ENCODE peak calls at places on chromosomes 16 and 17, in four cellular contexts. N is thoracic aorta, C is stomach, T is AG09309. W is an unnamed sample.

GRCh38 chr16:73350707-73351452 is 303.0 kb upstream of the ZFHX3 start:
- DNase-seq in N (no peak), T (no peak), C (no peak), W (no peak)

GRCh38 chr16:89395150-89396142 is 94.9 kb downstream of the ANKRD11 start:
- DNase-seq in N (peak; percentile 83), C (peak; percentile 92), T (peak; percentile 95), W (peak; percentile 95)

GRCh38 chr17:79675413-79675725 is 55.4 kb upstream of the ENPP7 start:
- DNase-seq in C (no peak), N (no peak), T (no peak), W (no peak)

GRCh38 chr17:76491271-76492184 is 9.7 kb downstream of the RHBDF2 start:
- DNase-seq in C (no peak), T (no peak), N (no peak), W (no peak)

GRCh38 chr16:87931504-87931903 is 4.8 kb downstream of the CA5A start:
- DNase-seq in T (no peak), N (no peak), C (no peak), W (no peak)

GRCh38 chr17:42252528-42253172 is 23.5 kb downstream of the STAT5B start:
- DNase-seq in N (no peak), T (no peak), C (no peak), W (no peak)

GRCh38 chr17:12107905-12108304 is 87.2 kb downstream of the MAP2K4 start:
- DNase-seq in C (no peak), T (no peak), N (no peak), W (no peak)

GRCh38 chr17:56290486-56291118 is 137.3 kb downstream of the ANKFN1 start:
- DNase-seq in C (no peak), T (no peak), N (no peak), W (no peak)

GRCh38 chr17:53950207-53950857 is 127.6 kb downstream of the KIF2B start:
- DNase-seq in T (no peak), C (no peak), N (no peak), W (no peak)

GRCh38 chr17:50621562-50621961 is 13.1 kb upstream of the ABCC3 start:
- DNase-seq in C (no peak), N (no peak), T (no peak), W (peak; percentile 25)

GRCh38 chr17:72432143-72432604 is 311.4 kb downstream of the SOX9 start:
- DNase-seq in N (no peak), T (no peak), C (no peak), W (no peak)

GRCh38 chr16:86029131-86029741 is 130.3 kb downstream of the IRF8 start:
- DNase-seq in C (peak; percentile 49), T (no peak), N (no peak), W (no peak)

GRCh38 chr16:72825912-72826621 is 221.9 kb downstream of the ZFHX3 start:
- DNase-seq in C (no peak), N (no peak), T (no peak), W (no peak)

GRCh38 chr16:80932725-80933124 is 74.0 kb downstream of the CMC2 start:
- DNase-seq in T (peak; percentile 79), N (peak; percentile 44), C (peak; percentile 28), W (peak; percentile 72)

GRCh38 chr17:49845210-49845782 is 2.6 kb downstream of the TAC4 start:
- DNase-seq in T (no peak), N (peak; percentile 22), C (no peak), W (no peak)

GRCh38 chr17:48238933-48239602 is 131.5 kb downstream of the SNX11 start:
- DNase-seq in C (no peak), N (no peak), T (no peak), W (no peak)

GRCh38 chr17:38727661-38728220 is 2.4 kb upstream of the CISD3 start:
- DNase-seq in C (no peak), N (no peak), T (no peak), W (no peak)

GRCh38 chr17:35872581-35872980 is 3.9 kb upstream of the HEATR9 start:
- DNase-seq in T (no peak), C (no peak), N (no peak), W (no peak)

GRCh38 chr17:151886-152859 is 14.8 kb downstream of the SCGB1C2 start:
- DNase-seq in C (no peak), T (no peak), N (no peak), W (no peak)

GRCh38 chr17:42294469-42295398 is 6.4 kb downstream of the STAT5A start:
- DNase-seq in T (no peak), N (no peak), C (no peak), W (no peak)

GRCh38 chr17:67531291-67531690 is 154.2 kb downstream of the PITPNC1 start:
- DNase-seq in C (no peak), T (no peak), N (no peak), W (no peak)

GRCh38 chr16:4882261-4882632 is 35.0 kb downstream of the UBN1 start:
- DNase-seq in C (no peak), N (no peak), T (no peak), W (peak; percentile 10)

GRCh38 chr17:81305051-81305630 is 10.0 kb upstream of the SLC38A10 start:
- DNase-seq in N (no peak), C (no peak), T (no peak), W (no peak)

GRCh38 chr17:63538693-63539595 is 11.3 kb upstream of the DCAF7 start:
- DNase-seq in N (no peak), T (no peak), C (no peak), W (no peak)

GRCh38 chr17:14510136-14510535 is 209.3 kb downstream of the HS3ST3B1 start:
- DNase-seq in C (no peak), N (no peak), T (peak; percentile 11), W (no peak)

GRCh38 chr17:63387941-63388340 is 58.2 kb downstream of the CYB561 start:
- DNase-seq in T (no peak), N (no peak), C (no peak), W (no peak)

GRCh38 chr16:55678061-55678935 is 22.5 kb downstream of the SLC6A2 start:
- DNase-seq in C (no peak), T (no peak), N (no peak), W (no peak)

GRCh38 chr16:23182675-23183485 is at the start of gene SCNN1G:
- DNase-seq in T (no peak), N (no peak), C (peak; percentile 31), W (no peak)

GRCh38 chr16:88049561-88050545 is 98.6 kb downstream of the BANP start:
- DNase-seq in T (no peak), N (no peak), C (no peak), W (no peak)

GRCh38 chr16:53515259-53515658 is 12.2 kb upstream of the AKTIP start:
- DNase-seq in T (no peak), C (no peak), N (no peak), W (no peak)

GRCh38 chr17:64385187-64386083 is 5.2 kb downstream of the PECAM1 start:
- DNase-seq in N (peak; percentile 10), T (peak; percentile 44), C (no peak), W (peak; percentile 72)

GRCh38 chr16:74577882-74578366 is 29.0 kb downstream of the GLG1 start:
- DNase-seq in C (no peak), N (no peak), T (peak; percentile 23), W (no peak)

GRCh38 chr16:20901441-20902112 is 1.0 kb downstream of the LYRM1 start:
- DNase-seq in C (peak; percentile 68), T (no peak), N (no peak), W (no peak)

GRCh38 chr16:20765732-20766131 is 1.9 kb downstream of the ACSM3 start:
- DNase-seq in N (no peak), C (no peak), T (no peak), W (no peak)

GRCh38 chr17:30840775-30841174 is 9.0 kb downstream of the ATAD5 start:
- DNase-seq in N (no peak), C (no peak), T (no peak), W (no peak)

GRCh38 chr17:81492202-81492601 is 20.4 kb downstream of the ACTG1 start:
- DNase-seq in C (no peak), T (no peak), N (no peak), W (no peak)

DNA sequence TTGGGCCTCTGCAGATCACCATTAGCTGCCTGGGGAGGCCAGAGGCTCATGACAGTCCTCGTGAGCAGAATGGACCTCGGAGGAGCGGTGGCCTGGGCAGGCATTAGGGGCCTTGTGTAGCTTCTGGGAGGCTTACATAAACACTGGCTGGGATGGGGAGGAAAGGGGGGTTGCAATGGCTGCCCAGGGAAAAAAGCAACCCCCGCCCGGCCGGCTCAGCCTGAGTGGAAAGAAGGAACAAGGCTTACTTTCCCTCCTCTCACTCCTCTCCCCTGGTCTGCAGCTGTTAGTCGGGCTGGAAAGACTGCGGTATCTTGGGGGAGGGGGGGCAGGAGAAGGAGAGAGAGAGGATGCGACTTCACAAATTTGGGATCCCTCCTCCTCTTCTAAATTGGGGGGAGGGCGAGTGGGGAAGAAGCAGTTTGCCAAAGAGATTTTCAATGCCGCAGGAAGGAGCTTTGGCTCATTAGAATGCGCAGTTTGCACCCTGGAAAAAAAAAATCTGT is 6.4 kb upstream of the NR1D1 start:
- DNase-seq in N (no peak), T (no peak), C (no peak), W (no peak)
- H3K4me3 ChIP-seq in N (no peak overlapping the region), T (no peak overlapping the region), C (no peak overlapping the region), W (no peak overlapping the region)

GRCh38 chr16:67530013-67530939 is 1.6 kb downstream of the RIPOR1 start:
- DNase-seq in C (peak; percentile 65), N (peak; percentile 62), T (no peak), W (peak; percentile 22)

GRCh38 chr16:67528222-67528869 is at the start of gene RIPOR1:
- DNase-seq in T (no peak), C (peak; percentile 65), N (no peak), W (no peak)

GRCh38 chr16:67531247-67531646 is 2.6 kb downstream of the RIPOR1 start:
- DNase-seq in T (no peak), N (no peak), C (no peak), W (no peak)

GRCh38 chr16:67529639-67530012 is 997 bp downstream of the RIPOR1 start:
- DNase-seq in T (no peak), N (no peak), C (no peak), W (no peak)

GRCh38 chr16:67528870-67529638 is 425 bp downstream of the RIPOR1 start:
- DNase-seq in C (no peak), T (no peak), N (no peak), W (no peak)
- H3K4me3 ChIP-seq in C (peak overlapping the region; percentile 75), T (peak overlapping the region; percentile 78), N (peak overlapping the region; percentile 99), W (peak overlapping the region; percentile 85)

GRCh38 chr17:44094701-44095387 is 24.3 kb downstream of the G6PC3 start:
- DNase-seq in N (no peak), T (no peak), C (no peak), W (no peak)

GRCh38 chr17:44093231-44093900 is 22.8 kb downstream of the G6PC3 start:
- DNase-seq in C (no peak), N (no peak), T (no peak), W (no peak)

GRCh38 chr17:44095647-44096496 is 25.3 kb downstream of the G6PC3 start:
- DNase-seq in T (peak; percentile 70), C (no peak), N (no peak), W (peak; percentile 86)

GRCh38 chr17:44097110-44097810 is 26.2 kb downstream of the HDAC5 start:
- DNase-seq in N (no peak), T (peak; percentile 45), C (peak; percentile 57), W (peak; percentile 61)

GRCh38 chr17:44095388-44095646 is 24.8 kb downstream of the G6PC3 start:
- DNase-seq in N (no peak), T (no peak), C (no peak), W (no peak)
- H3K4me3 ChIP-seq in N (peak overlapping the region; percentile 48), T (peak overlapping the region; percentile 46), C (no peak overlapping the region), W (peak overlapping the region; percentile 30)

GRCh38 chr17:77496831-77497577 is 356.2 kb downstream of the SEC14L1 start:
- DNase-seq in N (no peak), C (no peak), T (no peak), W (no peak)
- H3K4me3 ChIP-seq in N (no peak overlapping the region), C (no peak overlapping the region), T (no peak overlapping the region), W (no peak overlapping the region)